ENCODE peak calls at places on chromosomes 5 and 9, in four cellular contexts. R, V, H and F are unnamed samples.

GRCh38 chr9:70924905-70925547 is 196.4 kb downstream of the TRPM3 start:
- DNase-seq in V (no peak), H (peak), R (peak), F (no peak)

GRCh38 chr5:67806647-67807046 is 408.9 kb upstream of the PIK3R1 start:
- DNase-seq in V (no peak), R (no peak), H (no peak), F (no peak)

GRCh38 chr9:72477862-72478564 is 43.4 kb upstream of the TMC1 start:
- DNase-seq in R (peak), V (no peak), H (peak), F (no peak)

GRCh38 chr9:111891910-111892499 is 4.6 kb upstream of the UGCG start:
- DNase-seq in H (no peak), V (no peak), R (peak), F (no peak)

GRCh38 chr9:124659099-124659659 is 111.9 kb downstream of the NR6A1 start:
- DNase-seq in H (peak), V (peak), R (peak), F (peak)

GRCh38 chr9:137438591-137439157 is 2.5 kb downstream of the ENTPD8 start:
- DNase-seq in R (no peak), H (no peak), V (no peak), F (no peak)

GRCh38 chr5:172796306-172796705 is 25.3 kb upstream of the DUSP1 start:
- DNase-seq in R (no peak), H (no peak), V (no peak), F (no peak)

GRCh38 chr5:4614088-4614487 is 526.0 kb upstream of the ADAMTS16 start:
- DNase-seq in H (no peak), V (no peak), R (no peak), F (no peak)

GRCh38 chr5:17177491-17178204 is 39.8 kb upstream of the BASP1 start:
- DNase-seq in H (no peak), R (no peak), V (no peak), F (no peak)

GRCh38 chr5:40410939-40411635 is 268.6 kb upstream of the PTGER4 start:
- DNase-seq in V (no peak), H (no peak), R (peak), F (no peak)